ENCODE peak calls at places on chromosomes 11 and 22, in four cellular contexts. Y, Z, K and J are unnamed samples.

GRCh38 chr22:19767427-19768380 is 7.1 kb downstream of the TBX1 start:
- DNase-seq in Z (no peak), K (no peak), Y (no peak), J (peak)

GRCh38 chr11:118953265-118953664 is 2.8 kb upstream of the UPK2 start:
- DNase-seq in Z (no peak), K (no peak), Y (peak), J (peak)

GRCh38 chr11:44797886-44798683 is 71.3 kb downstream of the TSPAN18 start:
- DNase-seq in Z (peak), Y (no peak), K (no peak), J (peak)

GRCh38 chr11:9568854-9569587 is 4.4 kb upstream of the WEE1 start:
- DNase-seq in K (no peak), Y (peak), Z (peak), J (no peak)

GRCh38 chr11:5204787-5205186 is 4.3 kb upstream of the OR51V1 start:
- DNase-seq in Z (peak), K (no peak), Y (peak), J (no peak)

GRCh38 chr11:128630367-128631230 is 43.2 kb upstream of the ETS1 start:
- DNase-seq in Z (peak), K (peak), Y (peak), J (peak)

GRCh38 chr11:65132988-65133700 is 1.2 kb downstream of the SYVN1 start:
- DNase-seq in Z (peak), K (peak), Y (peak), J (peak)

GRCh38 chr11:27423125-27423524 is 49.5 kb downstream of the LGR4 start:
- DNase-seq in K (no peak), Z (peak), Y (peak), J (no peak)

GRCh38 chr22:45262931-45263789 is 21.6 kb upstream of the UPK3A start:
- DNase-seq in Z (no peak), K (no peak), Y (peak), J (peak)